ENCODE peak calls at places on chromosome 3, in seven cellular contexts. One of them, this sample, is unnamed.

GRCh38 chr3:16060358-16060852 is 114.1 kb upstream of the GALNT15 start:
- DNase-seq in head of caudate nucleus: peak
- DNase-seq in stimulated activated CD8-positive, alpha-beta memory T cell treated with anti-CD3 and anti-CD28 coated beads, Interleukin-7, amount 100 ng/mL, for 48 hours: no peak
- DNase-seq in H9: peak
- DNase-seq in G401: no peak
- DNase-seq in astrocyte of the cerebellum: peak
- DNase-seq in GM23248: peak
- DNase-seq in this sample: peak

GRCh38 chr3:161322781-161323568 is 48.3 kb downstream of the SPTSSB start:
- DNase-seq in head of caudate nucleus: no peak
- DNase-seq in stimulated activated CD8-positive, alpha-beta memory T cell treated with anti-CD3 and anti-CD28 coated beads, Interleukin-7, amount 100 ng/mL, for 48 hours: no peak
- DNase-seq in H9: no peak
- DNase-seq in G401: no peak
- DNase-seq in astrocyte of the cerebellum: no peak
- DNase-seq in GM23248: no peak
- DNase-seq in this sample: no peak

GRCh38 chr3:127755305-127755681 is 67.0 kb downstream of the MGLL start:
- DNase-seq in head of caudate nucleus: no peak
- DNase-seq in stimulated activated CD8-positive, alpha-beta memory T cell treated with anti-CD3 and anti-CD28 coated beads, Interleukin-7, amount 100 ng/mL, for 48 hours: no peak
- DNase-seq in H9: no peak
- DNase-seq in G401: no peak
- DNase-seq in astrocyte of the cerebellum: no peak
- DNase-seq in GM23248: no peak
- DNase-seq in this sample: no peak

GRCh38 chr3:197151562-197151961 is 121.9 kb upstream of the MELTF start:
- DNase-seq in head of caudate nucleus: peak
- DNase-seq in stimulated activated CD8-positive, alpha-beta memory T cell treated with anti-CD3 and anti-CD28 coated beads, Interleukin-7, amount 100 ng/mL, for 48 hours: no peak
- DNase-seq in H9: no peak
- DNase-seq in G401: peak
- DNase-seq in astrocyte of the cerebellum: peak
- DNase-seq in GM23248: peak
- DNase-seq in this sample: peak

GRCh38 chr3:186042521-186043202 is 66.2 kb downstream of the ETV5 start:
- DNase-seq in head of caudate nucleus: peak
- DNase-seq in stimulated activated CD8-positive, alpha-beta memory T cell treated with anti-CD3 and anti-CD28 coated beads, Interleukin-7, amount 100 ng/mL, for 48 hours: no peak
- DNase-seq in H9: no peak
- DNase-seq in G401: no peak
- DNase-seq in astrocyte of the cerebellum: no peak
- DNase-seq in GM23248: no peak
- DNase-seq in this sample: no peak

GRCh38 chr3:41881233-41881821 is 80.6 kb downstream of the ULK4 start:
- DNase-seq in head of caudate nucleus: no peak
- DNase-seq in stimulated activated CD8-positive, alpha-beta memory T cell treated with anti-CD3 and anti-CD28 coated beads, Interleukin-7, amount 100 ng/mL, for 48 hours: no peak
- DNase-seq in H9: no peak
- DNase-seq in G401: peak
- DNase-seq in astrocyte of the cerebellum: peak
- DNase-seq in GM23248: peak
- DNase-seq in this sample: no peak

GRCh38 chr3:43290961-43291360 is 4.6 kb downstream of the SNRK start:
- DNase-seq in head of caudate nucleus: no peak
- DNase-seq in stimulated activated CD8-positive, alpha-beta memory T cell treated with anti-CD3 and anti-CD28 coated beads, Interleukin-7, amount 100 ng/mL, for 48 hours: no peak
- DNase-seq in H9: no peak
- DNase-seq in G401: no peak
- DNase-seq in astrocyte of the cerebellum: no peak
- DNase-seq in GM23248: peak
- DNase-seq in this sample: no peak

GRCh38 chr3:153130312-153130977 is 31.6 kb upstream of the RAP2B start:
- DNase-seq in head of caudate nucleus: no peak
- DNase-seq in stimulated activated CD8-positive, alpha-beta memory T cell treated with anti-CD3 and anti-CD28 coated beads, Interleukin-7, amount 100 ng/mL, for 48 hours: no peak
- DNase-seq in H9: no peak
- DNase-seq in G401: no peak
- DNase-seq in astrocyte of the cerebellum: peak
- DNase-seq in GM23248: peak
- DNase-seq in this sample: peak

GRCh38 chr3:156037356-156037755 is 83.0 kb upstream of the KCNAB1 start:
- DNase-seq in head of caudate nucleus: peak
- DNase-seq in stimulated activated CD8-positive, alpha-beta memory T cell treated with anti-CD3 and anti-CD28 coated beads, Interleukin-7, amount 100 ng/mL, for 48 hours: no peak
- DNase-seq in H9: no peak
- DNase-seq in G401: peak
- DNase-seq in astrocyte of the cerebellum: no peak
- DNase-seq in GM23248: no peak
- DNase-seq in this sample: no peak

This sample was measured in retinal pigment epithelial cell.